ENCODE peak calls at places on chromosome 6, in ten cellular contexts. O, W, V, X, Q, Y, M, B, P and K are unnamed samples.
A peak's percentile ranks its signal among the peaks of the same experiment; 100 is the strongest.

GRCh38 chr6:32092760-32093497 is 16.2 kb downstream of the TNXB start:
- DNase-seq in O (peak; percentile 54), W (no peak), V (no peak), X (no peak), Q (no peak), Y (no peak), M (peak; percentile 77), B (no peak), P (no peak), K (no peak)

GRCh38 chr6:29791162-29791561 is 36.5 kb upstream of the HLA-G start:
- DNase-seq in O (peak; percentile 1), W (no peak), V (no peak), X (peak; percentile 60), Q (no peak), Y (no peak), M (no peak), B (no peak), P (no peak), K (no peak)

GRCh38 chr6:53752856-53753255 is 41.9 kb upstream of the LRRC1 start:
- DNase-seq in O (peak; percentile 48), W (no peak), V (no peak), X (peak; percentile 89), Q (no peak), Y (no peak), M (no peak), B (no peak), P (no peak), K (no peak)

GRCh38 chr6:27795697-27796494 is 116.3 kb downstream of the OR2B2 start:
- DNase-seq in O (peak; percentile 95), W (peak; percentile 96), V (peak; percentile 88), X (peak; percentile 87), Q (peak; percentile 49), Y (no peak), M (no peak), B (peak; percentile 35), P (peak; percentile 77), K (no peak)

GRCh38 chr6:20440291-20440690 is 38.6 kb downstream of the E2F3 start:
- DNase-seq in O (no peak), W (no peak), V (no peak), X (no peak), Q (no peak), Y (no peak), M (no peak), B (no peak), P (no peak), K (no peak)

GRCh38 chr6:49546371-49546770 is 4.1 kb upstream of the C6orf141 start:
- DNase-seq in O (no peak), W (peak; percentile 99), V (no peak), X (no peak), Q (no peak), Y (no peak), M (no peak), B (no peak), P (no peak), K (no peak)

GRCh38 chr6:30260036-30260504 is 46.9 kb upstream of the TRIM26 start:
- DNase-seq in O (no peak), W (no peak), V (no peak), X (no peak), Q (peak; percentile 54), Y (peak; percentile 36), M (no peak), B (no peak), P (no peak), K (no peak)

GRCh38 chr6:53625315-53625714 is 40.2 kb downstream of the KLHL31 start:
- DNase-seq in O (no peak), W (no peak), V (no peak), X (no peak), Q (no peak), Y (no peak), M (no peak), B (no peak), P (no peak), K (no peak)

GRCh38 chr6:106520711-106521367 is 108.5 kb downstream of the RTN4IP1 start:
- DNase-seq in O (no peak), W (no peak), V (no peak), X (no peak), Q (peak; percentile 88), Y (no peak), M (no peak), B (peak; percentile 77), P (no peak), K (no peak)

GRCh38 chr6:33147807-33148666 is 44.2 kb downstream of the COL11A2 start:
- DNase-seq in O (peak; percentile 51), W (peak; percentile 69), V (peak; percentile 56), X (no peak), Q (no peak), Y (no peak), M (no peak), B (no peak), P (peak; percentile 19), K (no peak)

GRCh38 chr6:5837323-5837722 is 169.4 kb downstream of the NRN1 start:
- DNase-seq in O (no peak), W (no peak), V (no peak), X (no peak), Q (no peak), Y (no peak), M (no peak), B (no peak), P (no peak), K (no peak)